ENCODE peak calls at places on chromosomes 2 and 18, in nine cellular contexts. H is HT1080; Q is GM19239; V is stimulated activated CD8-positive, alpha-beta memory T cell treated with anti-CD3 and anti-CD28 coated beads, Interleukin-2, amount 100 ng/mL, for 48 hours; D is PC-3; C is T-helper 2 cell; O is HT-29; G is globus pallidus; F is stimulated activated CD4-positive, alpha-beta T cell treated with anti-CD3 and anti-CD28 coated beads, Interleukin-15, amount 100 ng/mL, for 24 hours. B is an unnamed sample.

GRCh38 chr2:178155524-178155923 is 38.8 kb upstream of the OSBPL6 start:
- DNase-seq in C (no peak), H (no peak), D (no peak), F (no peak), O (no peak), G (no peak), V (no peak), Q (no peak), B (no peak)

GRCh38 chr2:66700181-66700686 is 265.3 kb downstream of the MEIS1 start:
- DNase-seq in D (peak), O (peak), H (no peak), V (no peak), Q (no peak), F (no peak), C (no peak), G (peak), B (no peak)

GRCh38 chr2:115396579-115396978 is 954.1 kb downstream of the DPP10 start:
- DNase-seq in V (no peak), H (no peak), G (no peak), O (no peak), D (no peak), Q (no peak), F (no peak), C (no peak), B (no peak)

GRCh38 chr2:17470855-17471641 is 47.2 kb downstream of the RAD51AP2 start:
- DNase-seq in G (no peak), Q (no peak), F (no peak), D (peak), O (peak), V (no peak), C (no peak), H (peak), B (peak)

GRCh38 chr2:84906900-84907714 is 1.7 kb downstream of the TMSB10 start:
- DNase-seq in G (no peak), D (peak), C (no peak), O (peak), F (peak), Q (peak), V (no peak), H (peak), B (peak)

GRCh38 chr2:127485051-127485693 is 41.1 kb downstream of the IWS1 start:
- DNase-seq in F (no peak), Q (no peak), O (no peak), V (no peak), D (no peak), H (no peak), G (no peak), C (no peak), B (no peak)

GRCh38 chr2:101147062-101147461 is 4.1 kb downstream of the TBC1D8 start:
- DNase-seq in H (no peak), D (no peak), V (no peak), F (no peak), C (no peak), G (no peak), O (no peak), Q (no peak), B (no peak)

GRCh38 chr18:58541137-58541788 is 87.6 kb downstream of the ALPK2 start:
- DNase-seq in F (peak), O (peak), V (no peak), D (peak), Q (no peak), H (peak), C (no peak), G (no peak), B (peak)

GRCh38 chr2:30447149-30448045 is at the start of gene LCLAT1:
- DNase-seq in D (peak), F (peak), V (peak), O (peak), H (peak), Q (peak), C (peak), G (peak), B (peak)

GRCh38 chr2:123652320-123652719 is 372.8 kb upstream of the CNTNAP5 start:
- DNase-seq in O (no peak), D (no peak), V (no peak), Q (no peak), F (no peak), C (no peak), G (no peak), H (no peak), B (no peak)

GRCh38 chr2:150088538-150088937 is 398.9 kb downstream of the RND3 start:
- DNase-seq in Q (no peak), D (peak), G (no peak), F (no peak), H (peak), V (no peak), C (no peak), O (no peak), B (no peak)

GRCh38 chr2:219065484-219065883 is 4.8 kb upstream of the IHH start:
- DNase-seq in H (no peak), O (no peak), F (no peak), D (no peak), C (no peak), Q (no peak), G (no peak), V (no peak), B (no peak)

GRCh38 chr2:29114841-29115609 is at the start of gene CLIP4:
- DNase-seq in V (peak), D (peak), H (no peak), O (peak), G (peak), Q (peak), C (peak), F (peak), B (peak)

GRCh38 chr2:18159899-18160298 is 281.4 kb downstream of the KCNS3 start:
- DNase-seq in H (no peak), O (no peak), Q (no peak), F (no peak), G (no peak), C (no peak), V (no peak), D (no peak), B (no peak)

GRCh38 chr2:31233216-31233615 is 736 bp upstream of the EHD3 start:
- DNase-seq in V (no peak), H (no peak), O (no peak), Q (no peak), G (no peak), D (peak), F (no peak), C (no peak), B (peak)

GRCh38 chr2:215843579-215843978 is 169.8 kb downstream of the MREG start:
- DNase-seq in C (no peak), D (peak), Q (no peak), H (peak), G (no peak), O (no peak), V (no peak), F (peak), B (no peak)

GRCh38 chr2:98803747-98804650 is 73.1 kb upstream of the MGAT4A start:
- DNase-seq in Q (no peak), C (no peak), F (no peak), G (no peak), O (no peak), D (no peak), H (no peak), V (no peak), B (no peak)

GRCh38 chr18:60197233-60197632 is 175.3 kb downstream of the MC4R start:
- DNase-seq in O (no peak), D (no peak), F (no peak), H (no peak), Q (no peak), G (no peak), V (no peak), C (no peak), B (no peak)

GRCh38 chr2:159035790-159036411 is 67.5 kb downstream of the TANC1 start:
- DNase-seq in G (no peak), C (no peak), H (peak), D (peak), Q (no peak), F (no peak), O (peak), V (no peak), B (peak)

GRCh38 chr2:136957044-136957443 is 191.7 kb downstream of the THSD7B start:
- DNase-seq in O (no peak), G (no peak), C (no peak), F (no peak), Q (no peak), D (no peak), V (no peak), H (no peak), B (no peak)

GRCh38 chr18:986071-986470 is 81.4 kb downstream of the ADCYAP1 start:
- DNase-seq in V (no peak), H (no peak), Q (no peak), G (no peak), D (no peak), O (no peak), C (no peak), F (no peak), B (no peak)

GRCh38 chr2:68877079-68877772 is 6.0 kb upstream of the BMP10 start:
- DNase-seq in H (no peak), G (no peak), C (no peak), F (no peak), O (no peak), V (no peak), D (no peak), Q (no peak), B (no peak)

GRCh38 chr18:31329787-31330438 is 12.0 kb downstream of the DSG1 start:
- DNase-seq in V (no peak), C (no peak), O (no peak), H (no peak), G (no peak), Q (no peak), D (no peak), F (no peak), B (no peak)

GRCh38 chr2:102618452-102619413 is 620 bp upstream of the SLC9A2 start:
- DNase-seq in O (peak), F (peak), C (no peak), D (peak), G (no peak), V (no peak), H (no peak), Q (no peak), B (no peak)

GRCh38 chr2:144256996-144257707 is 262.8 kb downstream of the ZEB2 start:
- DNase-seq in D (no peak), O (no peak), C (no peak), H (no peak), Q (no peak), V (no peak), F (no peak), G (no peak), B (no peak)

GRCh38 chr18:67425724-67426123 is 90.8 kb downstream of the DSEL start:
- DNase-seq in O (no peak), D (peak), V (no peak), C (no peak), Q (no peak), G (no peak), F (no peak), H (peak), B (no peak)

GRCh38 chr2:170928824-170929685 is at the start of gene GORASP2:
- DNase-seq in G (peak), D (peak), O (peak), F (peak), Q (peak), V (peak), H (peak), C (peak), B (peak)

GRCh38 chr2:3726511-3726910 is 23.1 kb downstream of the DCDC2C start:
- DNase-seq in O (no peak), H (no peak), D (no peak), V (no peak), C (no peak), F (no peak), G (no peak), Q (no peak), B (no peak)

GRCh38 chr18:45081579-45082181 is 401.0 kb downstream of the SETBP1 start:
- DNase-seq in F (no peak), G (no peak), O (no peak), H (no peak), V (no peak), D (no peak), C (no peak), Q (no peak), B (no peak)

GRCh38 chr2:152920846-152921245 is 202.4 kb downstream of the ARL6IP6 start:
- DNase-seq in D (peak), C (no peak), G (no peak), V (no peak), Q (no peak), F (no peak), H (peak), O (no peak), B (no peak)

GRCh38 chr2:234454433-234454832 is 42.4 kb downstream of the ARL4C start:
- DNase-seq in O (no peak), D (no peak), C (no peak), Q (no peak), F (no peak), V (no peak), G (no peak), H (no peak), B (no peak)

GRCh38 chr2:156380117-156380645 is 47.7 kb upstream of the NR4A2 start:
- DNase-seq in O (no peak), G (no peak), Q (no peak), V (no peak), F (peak), D (no peak), H (no peak), C (no peak), B (no peak)

GRCh38 chr2:6237261-6237660 is 545.1 kb downstream of the SOX11 start:
- DNase-seq in D (no peak), V (no peak), O (no peak), G (no peak), Q (no peak), C (no peak), H (no peak), F (no peak), B (no peak)

GRCh38 chr2:5985551-5986229 is 293.5 kb downstream of the SOX11 start:
- DNase-seq in F (no peak), Q (no peak), O (no peak), V (no peak), G (no peak), D (no peak), H (no peak), C (no peak), B (no peak)

GRCh38 chr2:69191672-69192071 is 178.7 kb downstream of the ANTXR1 start:
- DNase-seq in G (no peak), H (no peak), C (no peak), Q (no peak), O (no peak), V (no peak), F (no peak), D (no peak), B (no peak)

GRCh38 chr18:68568364-68568763 is 146.5 kb downstream of the TMX3 start:
- DNase-seq in O (no peak), G (no peak), D (no peak), V (no peak), C (no peak), F (no peak), Q (no peak), H (no peak), B (no peak)

GRCh38 chr2:12923907-12924610 is 207.3 kb downstream of the TRIB2 start:
- DNase-seq in G (no peak), C (no peak), H (no peak), Q (no peak), D (peak), F (no peak), V (no peak), O (no peak), B (no peak)

GRCh38 chr2:171553858-171554257 is 31.6 kb downstream of the CYBRD1 start:
- DNase-seq in V (no peak), Q (no peak), O (peak), D (no peak), H (peak), F (no peak), G (peak), C (no peak), B (no peak)

GRCh38 chr2:97706708-97707345 is 6.5 kb upstream of the ZAP70 start:
- DNase-seq in O (no peak), G (no peak), C (no peak), V (no peak), F (no peak), D (no peak), H (no peak), Q (no peak), B (no peak)